ENCODE peak calls at places on chromosomes 6 and 20, in five cellular contexts. One of them, this sample, is unnamed.

GRCh38 chr20:63472159-63472811 is at the start of gene KCNQ2:
- DNase-seq in NCI-H1417: no peak
- DNase-seq in NCI-H1092: no peak
- DNase-seq in activated naive CD8-positive, alpha-beta T cell treated with anti-CD3 and anti-CD28 coated beads, Interleukin-2, amount 50 U/mL, for 24 hours: no peak
- DNase-seq in activated gamma-delta T cell treated with Interleukin-2 at 50 U/mL for 16 hours: no peak
- DNase-seq in this sample: peak

GRCh38 chr6:168886964-168887363 is 366.7 kb downstream of the THBS2 start:
- DNase-seq in NCI-H1417: no peak
- DNase-seq in NCI-H1092: no peak
- DNase-seq in activated naive CD8-positive, alpha-beta T cell treated with anti-CD3 and anti-CD28 coated beads, Interleukin-2, amount 50 U/mL, for 24 hours: no peak
- DNase-seq in activated gamma-delta T cell treated with Interleukin-2 at 50 U/mL for 16 hours: no peak
- DNase-seq in this sample: no peak

GRCh38 chr6:108844135-108844534 is 4.1 kb upstream of the ARMC2 start:
- DNase-seq in NCI-H1417: no peak
- DNase-seq in NCI-H1092: no peak
- DNase-seq in activated naive CD8-positive, alpha-beta T cell treated with anti-CD3 and anti-CD28 coated beads, Interleukin-2, amount 50 U/mL, for 24 hours: no peak
- DNase-seq in activated gamma-delta T cell treated with Interleukin-2 at 50 U/mL for 16 hours: no peak
- DNase-seq in this sample: no peak

GRCh38 chr6:43575105-43575771 is 600 bp downstream of the XPO5 start:
- DNase-seq in NCI-H1417: peak
- DNase-seq in NCI-H1092: peak
- DNase-seq in activated naive CD8-positive, alpha-beta T cell treated with anti-CD3 and anti-CD28 coated beads, Interleukin-2, amount 50 U/mL, for 24 hours: peak
- DNase-seq in activated gamma-delta T cell treated with Interleukin-2 at 50 U/mL for 16 hours: no peak
- DNase-seq in this sample: peak

GRCh38 chr20:20465259-20465658 is 97.4 kb downstream of the INSM1 start:
- DNase-seq in NCI-H1417: no peak
- DNase-seq in NCI-H1092: no peak
- DNase-seq in activated naive CD8-positive, alpha-beta T cell treated with anti-CD3 and anti-CD28 coated beads, Interleukin-2, amount 50 U/mL, for 24 hours: no peak
- DNase-seq in activated gamma-delta T cell treated with Interleukin-2 at 50 U/mL for 16 hours: no peak
- DNase-seq in this sample: no peak

GRCh38 chr6:170091000-170091638 is 199.8 kb downstream of the DLL1 start:
- DNase-seq in NCI-H1417: no peak
- DNase-seq in NCI-H1092: no peak
- DNase-seq in activated naive CD8-positive, alpha-beta T cell treated with anti-CD3 and anti-CD28 coated beads, Interleukin-2, amount 50 U/mL, for 24 hours: no peak
- DNase-seq in activated gamma-delta T cell treated with Interleukin-2 at 50 U/mL for 16 hours: peak
- DNase-seq in this sample: no peak

GRCh38 chr20:45934046-45934586 is 367 bp upstream of the PCIF1 start:
- DNase-seq in NCI-H1417: peak
- DNase-seq in NCI-H1092: peak
- DNase-seq in activated naive CD8-positive, alpha-beta T cell treated with anti-CD3 and anti-CD28 coated beads, Interleukin-2, amount 50 U/mL, for 24 hours: no peak
- DNase-seq in activated gamma-delta T cell treated with Interleukin-2 at 50 U/mL for 16 hours: peak
- DNase-seq in this sample: peak

GRCh38 chr20:56859039-56859750 is 230.1 kb downstream of the TFAP2C start:
- DNase-seq in NCI-H1417: no peak
- DNase-seq in NCI-H1092: no peak
- DNase-seq in activated naive CD8-positive, alpha-beta T cell treated with anti-CD3 and anti-CD28 coated beads, Interleukin-2, amount 50 U/mL, for 24 hours: no peak
- DNase-seq in activated gamma-delta T cell treated with Interleukin-2 at 50 U/mL for 16 hours: no peak
- DNase-seq in this sample: no peak

GRCh38 chr6:128474933-128475332 is 45.5 kb downstream of the PTPRK start:
- DNase-seq in NCI-H1417: no peak
- DNase-seq in NCI-H1092: no peak
- DNase-seq in activated naive CD8-positive, alpha-beta T cell treated with anti-CD3 and anti-CD28 coated beads, Interleukin-2, amount 50 U/mL, for 24 hours: no peak
- DNase-seq in activated gamma-delta T cell treated with Interleukin-2 at 50 U/mL for 16 hours: no peak
- DNase-seq in this sample: no peak

This sample was measured in NCI-H1105.